ENCODE peak calls at places on chromosomes 12 and 14, in ten cellular contexts. One of them, this sample, is unnamed.

GRCh38 chr14:93430889-93431670 is at the start of gene UNC79:
- DNase-seq in esophagus muscularis mucosa: no peak
- DNase-seq in HepG2: no peak
- DNase-seq in body of pancreas: peak; percentile 78
- DNase-seq in Panc1: no peak
- DNase-seq in SK-N-SH: peak; percentile 80
- DNase-seq in ovary: no peak
- DNase-seq in K562: peak; percentile 7
- DNase-seq in lung: no peak
- DNase-seq in psoas muscle: peak; percentile 17
- DNase-seq in this sample: no peak

GRCh38 chr12:113524495-113524894 is 52.8 kb upstream of the LHX5 start:
- DNase-seq in K562: peak; percentile 27
- DNase-seq in psoas muscle: no peak
- DNase-seq in Panc1: no peak
- DNase-seq in HepG2: no peak
- DNase-seq in lung: no peak
- DNase-seq in ovary: no peak
- DNase-seq in SK-N-SH: no peak
- DNase-seq in esophagus muscularis mucosa: no peak
- DNase-seq in body of pancreas: no peak
- DNase-seq in this sample: no peak

GRCh38 chr14:38405851-38406630 is 150.1 kb upstream of the CLEC14A start:
- DNase-seq in lung: no peak
- DNase-seq in psoas muscle: no peak
- DNase-seq in HepG2: no peak
- DNase-seq in K562: no peak
- DNase-seq in body of pancreas: no peak
- DNase-seq in Panc1: no peak
- DNase-seq in SK-N-SH: no peak
- DNase-seq in ovary: no peak
- DNase-seq in esophagus muscularis mucosa: no peak
- DNase-seq in this sample: no peak

GRCh38 chr14:79825046-79825521 is 386.2 kb downstream of the DIO2 start:
- DNase-seq in psoas muscle: no peak
- DNase-seq in lung: no peak
- DNase-seq in Panc1: no peak
- DNase-seq in ovary: no peak
- DNase-seq in body of pancreas: peak; percentile 63
- DNase-seq in HepG2: no peak
- DNase-seq in K562: no peak
- DNase-seq in esophagus muscularis mucosa: no peak
- DNase-seq in SK-N-SH: no peak
- DNase-seq in this sample: no peak

GRCh38 chr14:71214241-71214640 is 307.0 kb downstream of the PCNX1 start:
- DNase-seq in SK-N-SH: no peak
- DNase-seq in K562: no peak
- DNase-seq in HepG2: no peak
- DNase-seq in Panc1: no peak
- DNase-seq in ovary: no peak
- DNase-seq in body of pancreas: no peak
- DNase-seq in psoas muscle: no peak
- DNase-seq in esophagus muscularis mucosa: no peak
- DNase-seq in lung: no peak
- DNase-seq in this sample: no peak

GRCh38 chr14:68631691-68632590 is 160.9 kb downstream of the ZFP36L1 start:
- DNase-seq in ovary: no peak
- DNase-seq in esophagus muscularis mucosa: peak; percentile 90
- DNase-seq in SK-N-SH: no peak
- DNase-seq in psoas muscle: no peak
- DNase-seq in K562: no peak
- DNase-seq in HepG2: no peak
- DNase-seq in body of pancreas: no peak
- DNase-seq in Panc1: no peak
- DNase-seq in lung: no peak
- DNase-seq in this sample: no peak

GRCh38 chr14:95260537-95261440 is 58.9 kb downstream of the CLMN start:
- DNase-seq in psoas muscle: no peak
- DNase-seq in ovary: no peak
- DNase-seq in Panc1: no peak
- DNase-seq in K562: no peak
- DNase-seq in SK-N-SH: no peak
- DNase-seq in esophagus muscularis mucosa: no peak
- DNase-seq in HepG2: no peak
- DNase-seq in lung: no peak
- DNase-seq in body of pancreas: peak; percentile 68
- DNase-seq in this sample: no peak

GRCh38 chr14:26486922-26487321 is 110.9 kb downstream of the NOVA1 start:
- DNase-seq in psoas muscle: no peak
- DNase-seq in ovary: no peak
- DNase-seq in esophagus muscularis mucosa: no peak
- DNase-seq in body of pancreas: no peak
- DNase-seq in Panc1: no peak
- DNase-seq in HepG2: no peak
- DNase-seq in lung: no peak
- DNase-seq in K562: no peak
- DNase-seq in SK-N-SH: no peak
- DNase-seq in this sample: no peak

GRCh38 chr14:44449694-44450093 is 57.4 kb downstream of the FSCB start:
- DNase-seq in HepG2: peak; percentile 0
- DNase-seq in K562: no peak
- DNase-seq in esophagus muscularis mucosa: no peak
- DNase-seq in SK-N-SH: no peak
- DNase-seq in psoas muscle: no peak
- DNase-seq in ovary: no peak
- DNase-seq in lung: no peak
- DNase-seq in Panc1: no peak
- DNase-seq in body of pancreas: no peak
- DNase-seq in this sample: no peak

GRCh38 chr12:125512541-125513298 is 447.5 kb downstream of the AACS start:
- DNase-seq in lung: no peak
- DNase-seq in ovary: no peak
- DNase-seq in esophagus muscularis mucosa: no peak
- DNase-seq in K562: no peak
- DNase-seq in psoas muscle: no peak
- DNase-seq in HepG2: no peak
- DNase-seq in Panc1: no peak
- DNase-seq in body of pancreas: no peak
- DNase-seq in SK-N-SH: no peak
- DNase-seq in this sample: no peak

GRCh38 chr12:15306605-15307004 is 15.7 kb upstream of the PTPRO start:
- DNase-seq in K562: no peak
- DNase-seq in esophagus muscularis mucosa: no peak
- DNase-seq in SK-N-SH: no peak
- DNase-seq in Panc1: no peak
- DNase-seq in lung: no peak
- DNase-seq in HepG2: no peak
- DNase-seq in body of pancreas: no peak
- DNase-seq in ovary: no peak
- DNase-seq in psoas muscle: no peak
- DNase-seq in this sample: no peak

GRCh38 chr14:44404021-44404420 is 103.1 kb downstream of the FSCB start:
- DNase-seq in ovary: no peak
- DNase-seq in Panc1: no peak
- DNase-seq in lung: no peak
- DNase-seq in psoas muscle: no peak
- DNase-seq in body of pancreas: no peak
- DNase-seq in HepG2: no peak
- DNase-seq in esophagus muscularis mucosa: no peak
- DNase-seq in SK-N-SH: no peak
- DNase-seq in K562: no peak
- DNase-seq in this sample: no peak

GRCh38 chr12:18224745-18225144 is 36.6 kb upstream of the PIK3C2G start:
- DNase-seq in SK-N-SH: peak; percentile 1
- DNase-seq in Panc1: peak; percentile 4
- DNase-seq in lung: no peak
- DNase-seq in body of pancreas: no peak
- DNase-seq in K562: no peak
- DNase-seq in psoas muscle: no peak
- DNase-seq in ovary: no peak
- DNase-seq in esophagus muscularis mucosa: no peak
- DNase-seq in HepG2: peak; percentile 21
- DNase-seq in this sample: no peak

GRCh38 chr14:98612434-98613200 is 659.4 kb downstream of the BCL11B start:
- DNase-seq in ovary: no peak
- DNase-seq in SK-N-SH: no peak
- DNase-seq in Panc1: no peak
- DNase-seq in HepG2: no peak
- DNase-seq in K562: no peak
- DNase-seq in lung: no peak
- DNase-seq in psoas muscle: no peak
- DNase-seq in body of pancreas: no peak
- DNase-seq in esophagus muscularis mucosa: peak; percentile 57
- DNase-seq in this sample: no peak

GRCh38 chr14:67943947-67944346 is 124.4 kb downstream of the RAD51B start:
- DNase-seq in K562: peak; percentile 18
- DNase-seq in ovary: peak; percentile 62
- DNase-seq in SK-N-SH: peak; percentile 57
- DNase-seq in Panc1: peak; percentile 57
- DNase-seq in body of pancreas: peak; percentile 91
- DNase-seq in esophagus muscularis mucosa: no peak
- DNase-seq in lung: peak; percentile 76
- DNase-seq in psoas muscle: no peak
- DNase-seq in HepG2: peak; percentile 73
- DNase-seq in this sample: peak; percentile 66

GRCh38 chr12:3000548-3001275 is 41.5 kb downstream of the TEAD4 start:
- DNase-seq in SK-N-SH: no peak
- DNase-seq in lung: no peak
- DNase-seq in HepG2: peak; percentile 9
- DNase-seq in body of pancreas: peak; percentile 71
- DNase-seq in ovary: no peak
- DNase-seq in Panc1: no peak
- DNase-seq in psoas muscle: no peak
- DNase-seq in K562: peak; percentile 46
- DNase-seq in esophagus muscularis mucosa: no peak
- DNase-seq in this sample: no peak

GRCh38 chr12:56119361-56119796 is 1.3 kb downstream of the ZC3H10 start:
- DNase-seq in ovary: peak; percentile 71
- DNase-seq in lung: peak; percentile 82
- DNase-seq in K562: peak; percentile 79
- DNase-seq in SK-N-SH: peak; percentile 85
- DNase-seq in esophagus muscularis mucosa: no peak
- DNase-seq in body of pancreas: peak; percentile 88
- DNase-seq in psoas muscle: peak; percentile 75
- DNase-seq in HepG2: peak; percentile 95
- DNase-seq in Panc1: no peak
- DNase-seq in this sample: peak; percentile 79

GRCh38 chr14:29390046-29390841 is 537.4 kb downstream of the PRKD1 start:
- DNase-seq in psoas muscle: peak; percentile 4
- DNase-seq in HepG2: no peak
- DNase-seq in SK-N-SH: no peak
- DNase-seq in body of pancreas: no peak
- DNase-seq in esophagus muscularis mucosa: no peak
- DNase-seq in lung: no peak
- DNase-seq in K562: no peak
- DNase-seq in ovary: no peak
- DNase-seq in Panc1: no peak
- DNase-seq in this sample: no peak

GRCh38 chr14:104504172-104504735 is 75.3 kb upstream of the C14orf180 start:
- DNase-seq in K562: no peak
- DNase-seq in ovary: no peak
- DNase-seq in body of pancreas: no peak
- DNase-seq in esophagus muscularis mucosa: no peak
- DNase-seq in Panc1: no peak
- DNase-seq in SK-N-SH: no peak
- DNase-seq in lung: no peak
- DNase-seq in psoas muscle: no peak
- DNase-seq in HepG2: no peak
- DNase-seq in this sample: no peak

GRCh38 chr12:95805864-95806669 is 15.5 kb upstream of the NTN4 start:
- DNase-seq in Panc1: peak; percentile 97
- DNase-seq in psoas muscle: peak; percentile 30
- DNase-seq in body of pancreas: peak; percentile 24
- DNase-seq in SK-N-SH: no peak
- DNase-seq in lung: no peak
- DNase-seq in esophagus muscularis mucosa: no peak
- DNase-seq in HepG2: no peak
- DNase-seq in K562: no peak
- DNase-seq in ovary: no peak
- DNase-seq in this sample: no peak

GRCh38 chr12:58750484-58750883 is 169.8 kb downstream of the LRIG3 start:
- DNase-seq in SK-N-SH: no peak
- DNase-seq in lung: no peak
- DNase-seq in Panc1: no peak
- DNase-seq in body of pancreas: no peak
- DNase-seq in psoas muscle: no peak
- DNase-seq in esophagus muscularis mucosa: no peak
- DNase-seq in HepG2: no peak
- DNase-seq in K562: no peak
- DNase-seq in ovary: no peak
- DNase-seq in this sample: no peak

GRCh38 chr14:50539051-50539450 is 6.7 kb upstream of the MAP4K5 start:
- DNase-seq in esophagus muscularis mucosa: no peak
- DNase-seq in ovary: no peak
- DNase-seq in SK-N-SH: no peak
- DNase-seq in HepG2: no peak
- DNase-seq in Panc1: no peak
- DNase-seq in psoas muscle: no peak
- DNase-seq in lung: no peak
- DNase-seq in body of pancreas: no peak
- DNase-seq in K562: no peak
- DNase-seq in this sample: no peak
- H3K27ac ChIP-seq in esophagus muscularis mucosa: no peak overlapping the region
- H3K27ac ChIP-seq in ovary: no peak overlapping the region
- H3K27ac ChIP-seq in SK-N-SH: no peak overlapping the region
- H3K27ac ChIP-seq in HepG2: no peak overlapping the region
- H3K27ac ChIP-seq in Panc1: no peak overlapping the region
- H3K27ac ChIP-seq in psoas muscle: no peak overlapping the region
- H3K27ac ChIP-seq in lung: no peak overlapping the region
- H3K27ac ChIP-seq in body of pancreas: no peak overlapping the region
- H3K27ac ChIP-seq in K562: no peak overlapping the region
- H3K27ac ChIP-seq in this sample: no peak overlapping the region

GRCh38 chr14:61563162-61563511 is 132.2 kb upstream of the HIF1A start:
- DNase-seq in body of pancreas: no peak
- DNase-seq in Panc1: no peak
- DNase-seq in lung: no peak
- DNase-seq in esophagus muscularis mucosa: no peak
- DNase-seq in SK-N-SH: no peak
- DNase-seq in HepG2: no peak
- DNase-seq in psoas muscle: no peak
- DNase-seq in K562: no peak
- DNase-seq in ovary: no peak
- DNase-seq in this sample: peak; percentile 44
- H3K27ac ChIP-seq in body of pancreas: peak overlapping the region; percentile 91
- H3K27ac ChIP-seq in Panc1: peak overlapping the region; percentile 53
- H3K27ac ChIP-seq in lung: no peak overlapping the region
- H3K27ac ChIP-seq in esophagus muscularis mucosa: peak overlapping the region; percentile 63
- H3K27ac ChIP-seq in SK-N-SH: peak overlapping the region; percentile 94
- H3K27ac ChIP-seq in HepG2: peak overlapping the region; percentile 92
- H3K27ac ChIP-seq in psoas muscle: peak overlapping the region; percentile 83
- H3K27ac ChIP-seq in K562: peak overlapping the region; percentile 81
- H3K27ac ChIP-seq in ovary: no peak overlapping the region
- H3K27ac ChIP-seq in this sample: no peak overlapping the region

GRCh38 chr12:12823811-12824210 is 10.7 kb downstream of the DDX47 start:
- DNase-seq in K562: no peak
- DNase-seq in body of pancreas: no peak
- DNase-seq in esophagus muscularis mucosa: no peak
- DNase-seq in HepG2: no peak
- DNase-seq in psoas muscle: no peak
- DNase-seq in lung: no peak
- DNase-seq in ovary: no peak
- DNase-seq in SK-N-SH: no peak
- DNase-seq in Panc1: no peak
- DNase-seq in this sample: no peak
- H3K27ac ChIP-seq in K562: no peak overlapping the region
- H3K27ac ChIP-seq in body of pancreas: no peak overlapping the region
- H3K27ac ChIP-seq in esophagus muscularis mucosa: no peak overlapping the region
- H3K27ac ChIP-seq in HepG2: no peak overlapping the region
- H3K27ac ChIP-seq in psoas muscle: no peak overlapping the region
- H3K27ac ChIP-seq in lung: no peak overlapping the region
- H3K27ac ChIP-seq in ovary: no peak overlapping the region
- H3K27ac ChIP-seq in SK-N-SH: no peak overlapping the region
- H3K27ac ChIP-seq in Panc1: peak overlapping the region; percentile 99
- H3K27ac ChIP-seq in this sample: no peak overlapping the region

GRCh38 chr12:119686776-119687175 is 18.8 kb downstream of the PRKAB1 start:
- DNase-seq in SK-N-SH: no peak
- DNase-seq in psoas muscle: no peak
- DNase-seq in K562: no peak
- DNase-seq in Panc1: no peak
- DNase-seq in body of pancreas: no peak
- DNase-seq in HepG2: no peak
- DNase-seq in ovary: no peak
- DNase-seq in lung: no peak
- DNase-seq in esophagus muscularis mucosa: no peak
- DNase-seq in this sample: no peak
- H3K27ac ChIP-seq in SK-N-SH: no peak overlapping the region
- H3K27ac ChIP-seq in psoas muscle: no peak overlapping the region
- H3K27ac ChIP-seq in K562: no peak overlapping the region
- H3K27ac ChIP-seq in Panc1: no peak overlapping the region
- H3K27ac ChIP-seq in body of pancreas: no peak overlapping the region
- H3K27ac ChIP-seq in HepG2: no peak overlapping the region
- H3K27ac ChIP-seq in ovary: no peak overlapping the region
- H3K27ac ChIP-seq in lung: no peak overlapping the region
- H3K27ac ChIP-seq in esophagus muscularis mucosa: no peak overlapping the region
- H3K27ac ChIP-seq in this sample: no peak overlapping the region

This sample was measured in right lobe of liver.